ENCODE peak calls at places on chromosomes 7 and 10, in nine cellular contexts. One of them, this sample, is unnamed.

GRCh38 chr10:11822031-11822756 is 962 bp upstream of the PROSER2 start:
- DNase-seq in Daoy: peak
- DNase-seq in activated CD8-positive, alpha-beta T cell treated with anti-CD3 and anti-CD28 coated beads for 36 hours: no peak
- DNase-seq in head of caudate nucleus: no peak
- DNase-seq in A549: no peak
- DNase-seq in choroid plexus epithelial cell: no peak
- DNase-seq in stimulated activated CD4-positive, alpha-beta T cell treated with anti-CD3 and anti-CD28 coated beads, Interleukin-4, amount 100 ng/mL, for 1 hour: no peak
- DNase-seq in naive thymus-derived CD8-positive, alpha-beta T cell: no peak
- DNase-seq in ACHN: peak
- DNase-seq in this sample: peak

GRCh38 chr10:99630439-99630838 is 10.2 kb upstream of the SLC25A28 start:
- DNase-seq in naive thymus-derived CD8-positive, alpha-beta T cell: no peak
- DNase-seq in A549: no peak
- DNase-seq in ACHN: peak
- DNase-seq in choroid plexus epithelial cell: peak
- DNase-seq in Daoy: peak
- DNase-seq in activated CD8-positive, alpha-beta T cell treated with anti-CD3 and anti-CD28 coated beads for 36 hours: peak
- DNase-seq in stimulated activated CD4-positive, alpha-beta T cell treated with anti-CD3 and anti-CD28 coated beads, Interleukin-4, amount 100 ng/mL, for 1 hour: no peak
- DNase-seq in head of caudate nucleus: no peak
- DNase-seq in this sample: peak

GRCh38 chr7:135755351-135755753 is 6.7 kb upstream of the FAM180A start:
- DNase-seq in naive thymus-derived CD8-positive, alpha-beta T cell: no peak
- DNase-seq in head of caudate nucleus: no peak
- DNase-seq in activated CD8-positive, alpha-beta T cell treated with anti-CD3 and anti-CD28 coated beads for 36 hours: no peak
- DNase-seq in Daoy: no peak
- DNase-seq in choroid plexus epithelial cell: no peak
- DNase-seq in A549: no peak
- DNase-seq in stimulated activated CD4-positive, alpha-beta T cell treated with anti-CD3 and anti-CD28 coated beads, Interleukin-4, amount 100 ng/mL, for 1 hour: no peak
- DNase-seq in ACHN: no peak
- DNase-seq in this sample: no peak

GRCh38 chr10:103668351-103669242 is 175.1 kb downstream of the NEURL1 start:
- DNase-seq in stimulated activated CD4-positive, alpha-beta T cell treated with anti-CD3 and anti-CD28 coated beads, Interleukin-4, amount 100 ng/mL, for 1 hour: no peak
- DNase-seq in ACHN: peak
- DNase-seq in Daoy: peak
- DNase-seq in choroid plexus epithelial cell: peak
- DNase-seq in A549: no peak
- DNase-seq in head of caudate nucleus: no peak
- DNase-seq in activated CD8-positive, alpha-beta T cell treated with anti-CD3 and anti-CD28 coated beads for 36 hours: peak
- DNase-seq in naive thymus-derived CD8-positive, alpha-beta T cell: no peak
- DNase-seq in this sample: no peak

GRCh38 chr10:78464856-78465221 is 431.2 kb downstream of the RPS24 start:
- DNase-seq in ACHN: no peak
- DNase-seq in activated CD8-positive, alpha-beta T cell treated with anti-CD3 and anti-CD28 coated beads for 36 hours: no peak
- DNase-seq in choroid plexus epithelial cell: no peak
- DNase-seq in A549: no peak
- DNase-seq in head of caudate nucleus: no peak
- DNase-seq in stimulated activated CD4-positive, alpha-beta T cell treated with anti-CD3 and anti-CD28 coated beads, Interleukin-4, amount 100 ng/mL, for 1 hour: no peak
- DNase-seq in naive thymus-derived CD8-positive, alpha-beta T cell: no peak
- DNase-seq in Daoy: no peak
- DNase-seq in this sample: no peak

GRCh38 chr7:130894146-130895005 is 160.4 kb upstream of the KLF14 start:
- DNase-seq in A549: peak
- DNase-seq in activated CD8-positive, alpha-beta T cell treated with anti-CD3 and anti-CD28 coated beads for 36 hours: peak
- DNase-seq in head of caudate nucleus: no peak
- DNase-seq in choroid plexus epithelial cell: peak
- DNase-seq in ACHN: peak
- DNase-seq in Daoy: peak
- DNase-seq in naive thymus-derived CD8-positive, alpha-beta T cell: no peak
- DNase-seq in stimulated activated CD4-positive, alpha-beta T cell treated with anti-CD3 and anti-CD28 coated beads, Interleukin-4, amount 100 ng/mL, for 1 hour: peak
- DNase-seq in this sample: peak

GRCh38 chr10:89003344-89003743 is 12.7 kb downstream of the FAS start:
- DNase-seq in head of caudate nucleus: no peak
- DNase-seq in choroid plexus epithelial cell: no peak
- DNase-seq in activated CD8-positive, alpha-beta T cell treated with anti-CD3 and anti-CD28 coated beads for 36 hours: no peak
- DNase-seq in stimulated activated CD4-positive, alpha-beta T cell treated with anti-CD3 and anti-CD28 coated beads, Interleukin-4, amount 100 ng/mL, for 1 hour: no peak
- DNase-seq in ACHN: no peak
- DNase-seq in Daoy: no peak
- DNase-seq in naive thymus-derived CD8-positive, alpha-beta T cell: no peak
- DNase-seq in A549: no peak
- DNase-seq in this sample: no peak

GRCh38 chr10:46530249-46531186 is 25.9 kb downstream of the GPRIN2 start:
- DNase-seq in choroid plexus epithelial cell: peak
- DNase-seq in head of caudate nucleus: no peak
- DNase-seq in activated CD8-positive, alpha-beta T cell treated with anti-CD3 and anti-CD28 coated beads for 36 hours: no peak
- DNase-seq in naive thymus-derived CD8-positive, alpha-beta T cell: no peak
- DNase-seq in A549: peak
- DNase-seq in stimulated activated CD4-positive, alpha-beta T cell treated with anti-CD3 and anti-CD28 coated beads, Interleukin-4, amount 100 ng/mL, for 1 hour: no peak
- DNase-seq in Daoy: peak
- DNase-seq in ACHN: no peak
- DNase-seq in this sample: no peak

GRCh38 chr7:142585425-142585824 is 163.8 kb upstream of the PRSS1 start:
- DNase-seq in A549: no peak
- DNase-seq in choroid plexus epithelial cell: peak
- DNase-seq in head of caudate nucleus: no peak
- DNase-seq in naive thymus-derived CD8-positive, alpha-beta T cell: no peak
- DNase-seq in activated CD8-positive, alpha-beta T cell treated with anti-CD3 and anti-CD28 coated beads for 36 hours: peak
- DNase-seq in Daoy: no peak
- DNase-seq in stimulated activated CD4-positive, alpha-beta T cell treated with anti-CD3 and anti-CD28 coated beads, Interleukin-4, amount 100 ng/mL, for 1 hour: no peak
- DNase-seq in ACHN: peak
- DNase-seq in this sample: no peak

GRCh38 chr7:55550010-55550409 is 22.3 kb downstream of the VOPP1 start:
- DNase-seq in activated CD8-positive, alpha-beta T cell treated with anti-CD3 and anti-CD28 coated beads for 36 hours: no peak
- DNase-seq in Daoy: no peak
- DNase-seq in head of caudate nucleus: no peak
- DNase-seq in choroid plexus epithelial cell: no peak
- DNase-seq in naive thymus-derived CD8-positive, alpha-beta T cell: no peak
- DNase-seq in stimulated activated CD4-positive, alpha-beta T cell treated with anti-CD3 and anti-CD28 coated beads, Interleukin-4, amount 100 ng/mL, for 1 hour: no peak
- DNase-seq in A549: no peak
- DNase-seq in ACHN: no peak
- DNase-seq in this sample: no peak

GRCh38 chr10:1026578-1026977 is 919 bp upstream of the IDI2 start:
- DNase-seq in ACHN: no peak
- DNase-seq in choroid plexus epithelial cell: no peak
- DNase-seq in naive thymus-derived CD8-positive, alpha-beta T cell: no peak
- DNase-seq in Daoy: no peak
- DNase-seq in activated CD8-positive, alpha-beta T cell treated with anti-CD3 and anti-CD28 coated beads for 36 hours: no peak
- DNase-seq in A549: no peak
- DNase-seq in stimulated activated CD4-positive, alpha-beta T cell treated with anti-CD3 and anti-CD28 coated beads, Interleukin-4, amount 100 ng/mL, for 1 hour: no peak
- DNase-seq in head of caudate nucleus: no peak
- DNase-seq in this sample: no peak

GRCh38 chr10:37268266-37268665 is 142.9 kb downstream of the ANKRD30A start:
- DNase-seq in naive thymus-derived CD8-positive, alpha-beta T cell: no peak
- DNase-seq in ACHN: no peak
- DNase-seq in Daoy: no peak
- DNase-seq in activated CD8-positive, alpha-beta T cell treated with anti-CD3 and anti-CD28 coated beads for 36 hours: no peak
- DNase-seq in head of caudate nucleus: no peak
- DNase-seq in stimulated activated CD4-positive, alpha-beta T cell treated with anti-CD3 and anti-CD28 coated beads, Interleukin-4, amount 100 ng/mL, for 1 hour: no peak
- DNase-seq in choroid plexus epithelial cell: no peak
- DNase-seq in A549: no peak
- DNase-seq in this sample: no peak

GRCh38 chr7:100679129-100679926 is 5.8 kb downstream of the GNB2 start:
- DNase-seq in ACHN: no peak
- DNase-seq in stimulated activated CD4-positive, alpha-beta T cell treated with anti-CD3 and anti-CD28 coated beads, Interleukin-4, amount 100 ng/mL, for 1 hour: no peak
- DNase-seq in head of caudate nucleus: no peak
- DNase-seq in A549: no peak
- DNase-seq in choroid plexus epithelial cell: no peak
- DNase-seq in Daoy: no peak
- DNase-seq in activated CD8-positive, alpha-beta T cell treated with anti-CD3 and anti-CD28 coated beads for 36 hours: no peak
- DNase-seq in naive thymus-derived CD8-positive, alpha-beta T cell: no peak
- DNase-seq in this sample: no peak

GRCh38 chr7:48112431-48113165 is 23.5 kb downstream of the UPP1 start:
- DNase-seq in Daoy: no peak
- DNase-seq in choroid plexus epithelial cell: peak
- DNase-seq in stimulated activated CD4-positive, alpha-beta T cell treated with anti-CD3 and anti-CD28 coated beads, Interleukin-4, amount 100 ng/mL, for 1 hour: no peak
- DNase-seq in ACHN: no peak
- DNase-seq in A549: no peak
- DNase-seq in activated CD8-positive, alpha-beta T cell treated with anti-CD3 and anti-CD28 coated beads for 36 hours: no peak
- DNase-seq in naive thymus-derived CD8-positive, alpha-beta T cell: no peak
- DNase-seq in head of caudate nucleus: no peak
- DNase-seq in this sample: no peak

GRCh38 chr7:27235387-27236052 is 7.1 kb upstream of the EVX1 start:
- DNase-seq in choroid plexus epithelial cell: peak
- DNase-seq in activated CD8-positive, alpha-beta T cell treated with anti-CD3 and anti-CD28 coated beads for 36 hours: peak
- DNase-seq in head of caudate nucleus: peak
- DNase-seq in Daoy: peak
- DNase-seq in stimulated activated CD4-positive, alpha-beta T cell treated with anti-CD3 and anti-CD28 coated beads, Interleukin-4, amount 100 ng/mL, for 1 hour: no peak
- DNase-seq in naive thymus-derived CD8-positive, alpha-beta T cell: no peak
- DNase-seq in ACHN: peak
- DNase-seq in A549: peak
- DNase-seq in this sample: no peak

GRCh38 chr10:61896854-61897661 is 4.4 kb upstream of the ARID5B start:
- DNase-seq in A549: peak
- DNase-seq in choroid plexus epithelial cell: peak
- DNase-seq in naive thymus-derived CD8-positive, alpha-beta T cell: peak
- DNase-seq in activated CD8-positive, alpha-beta T cell treated with anti-CD3 and anti-CD28 coated beads for 36 hours: peak
- DNase-seq in stimulated activated CD4-positive, alpha-beta T cell treated with anti-CD3 and anti-CD28 coated beads, Interleukin-4, amount 100 ng/mL, for 1 hour: peak
- DNase-seq in Daoy: peak
- DNase-seq in ACHN: peak
- DNase-seq in head of caudate nucleus: peak
- DNase-seq in this sample: peak

GRCh38 chr10:27319752-27320561 is 79.4 kb upstream of the ACBD5 start:
- DNase-seq in activated CD8-positive, alpha-beta T cell treated with anti-CD3 and anti-CD28 coated beads for 36 hours: peak
- DNase-seq in Daoy: peak
- DNase-seq in naive thymus-derived CD8-positive, alpha-beta T cell: peak
- DNase-seq in head of caudate nucleus: peak
- DNase-seq in choroid plexus epithelial cell: peak
- DNase-seq in ACHN: peak
- DNase-seq in stimulated activated CD4-positive, alpha-beta T cell treated with anti-CD3 and anti-CD28 coated beads, Interleukin-4, amount 100 ng/mL, for 1 hour: peak
- DNase-seq in A549: peak
- DNase-seq in this sample: no peak

GRCh38 chr7:106957766-106958165 is 86.7 kb upstream of the PRKAR2B start:
- DNase-seq in activated CD8-positive, alpha-beta T cell treated with anti-CD3 and anti-CD28 coated beads for 36 hours: no peak
- DNase-seq in ACHN: no peak
- DNase-seq in choroid plexus epithelial cell: no peak
- DNase-seq in naive thymus-derived CD8-positive, alpha-beta T cell: no peak
- DNase-seq in stimulated activated CD4-positive, alpha-beta T cell treated with anti-CD3 and anti-CD28 coated beads, Interleukin-4, amount 100 ng/mL, for 1 hour: no peak
- DNase-seq in A549: no peak
- DNase-seq in Daoy: peak
- DNase-seq in head of caudate nucleus: no peak
- DNase-seq in this sample: no peak

GRCh38 chr7:98902523-98902922 is 24.2 kb downstream of the TRRAP start:
- DNase-seq in choroid plexus epithelial cell: no peak
- DNase-seq in activated CD8-positive, alpha-beta T cell treated with anti-CD3 and anti-CD28 coated beads for 36 hours: no peak
- DNase-seq in stimulated activated CD4-positive, alpha-beta T cell treated with anti-CD3 and anti-CD28 coated beads, Interleukin-4, amount 100 ng/mL, for 1 hour: no peak
- DNase-seq in A549: no peak
- DNase-seq in head of caudate nucleus: no peak
- DNase-seq in Daoy: no peak
- DNase-seq in naive thymus-derived CD8-positive, alpha-beta T cell: no peak
- DNase-seq in ACHN: no peak
- DNase-seq in this sample: no peak

GRCh38 chr7:121328508-121329459 is at the start of gene WNT16:
- DNase-seq in A549: no peak
- DNase-seq in head of caudate nucleus: peak
- DNase-seq in naive thymus-derived CD8-positive, alpha-beta T cell: no peak
- DNase-seq in Daoy: peak
- DNase-seq in activated CD8-positive, alpha-beta T cell treated with anti-CD3 and anti-CD28 coated beads for 36 hours: peak
- DNase-seq in ACHN: no peak
- DNase-seq in choroid plexus epithelial cell: peak
- DNase-seq in stimulated activated CD4-positive, alpha-beta T cell treated with anti-CD3 and anti-CD28 coated beads, Interleukin-4, amount 100 ng/mL, for 1 hour: no peak
- DNase-seq in this sample: no peak

GRCh38 chr10:3924344-3924743 is 139.3 kb upstream of the KLF6 start:
- DNase-seq in activated CD8-positive, alpha-beta T cell treated with anti-CD3 and anti-CD28 coated beads for 36 hours: no peak
- DNase-seq in naive thymus-derived CD8-positive, alpha-beta T cell: no peak
- DNase-seq in stimulated activated CD4-positive, alpha-beta T cell treated with anti-CD3 and anti-CD28 coated beads, Interleukin-4, amount 100 ng/mL, for 1 hour: no peak
- DNase-seq in Daoy: peak
- DNase-seq in ACHN: no peak
- DNase-seq in choroid plexus epithelial cell: peak
- DNase-seq in head of caudate nucleus: no peak
- DNase-seq in A549: no peak
- DNase-seq in this sample: peak

GRCh38 chr7:48964074-48964473 is 39.7 kb downstream of the CDC14C start:
- DNase-seq in activated CD8-positive, alpha-beta T cell treated with anti-CD3 and anti-CD28 coated beads for 36 hours: no peak
- DNase-seq in A549: no peak
- DNase-seq in ACHN: no peak
- DNase-seq in naive thymus-derived CD8-positive, alpha-beta T cell: no peak
- DNase-seq in stimulated activated CD4-positive, alpha-beta T cell treated with anti-CD3 and anti-CD28 coated beads, Interleukin-4, amount 100 ng/mL, for 1 hour: no peak
- DNase-seq in head of caudate nucleus: no peak
- DNase-seq in choroid plexus epithelial cell: peak
- DNase-seq in Daoy: no peak
- DNase-seq in this sample: no peak

GRCh38 chr10:97388152-97388551 is 13.0 kb downstream of the RRP12 start:
- DNase-seq in activated CD8-positive, alpha-beta T cell treated with anti-CD3 and anti-CD28 coated beads for 36 hours: no peak
- DNase-seq in choroid plexus epithelial cell: no peak
- DNase-seq in Daoy: no peak
- DNase-seq in stimulated activated CD4-positive, alpha-beta T cell treated with anti-CD3 and anti-CD28 coated beads, Interleukin-4, amount 100 ng/mL, for 1 hour: no peak
- DNase-seq in ACHN: no peak
- DNase-seq in head of caudate nucleus: no peak
- DNase-seq in A549: no peak
- DNase-seq in naive thymus-derived CD8-positive, alpha-beta T cell: no peak
- DNase-seq in this sample: no peak

GRCh38 chr7:54839538-54840213 is 80.7 kb upstream of the SEC61G start:
- DNase-seq in choroid plexus epithelial cell: peak
- DNase-seq in naive thymus-derived CD8-positive, alpha-beta T cell: no peak
- DNase-seq in stimulated activated CD4-positive, alpha-beta T cell treated with anti-CD3 and anti-CD28 coated beads, Interleukin-4, amount 100 ng/mL, for 1 hour: no peak
- DNase-seq in head of caudate nucleus: peak
- DNase-seq in Daoy: peak
- DNase-seq in ACHN: peak
- DNase-seq in activated CD8-positive, alpha-beta T cell treated with anti-CD3 and anti-CD28 coated beads for 36 hours: no peak
- DNase-seq in A549: peak
- DNase-seq in this sample: peak

GRCh38 chr7:20835111-20835750 is 48.5 kb upstream of the SP8 start:
- DNase-seq in A549: no peak
- DNase-seq in head of caudate nucleus: no peak
- DNase-seq in stimulated activated CD4-positive, alpha-beta T cell treated with anti-CD3 and anti-CD28 coated beads, Interleukin-4, amount 100 ng/mL, for 1 hour: no peak
- DNase-seq in ACHN: no peak
- DNase-seq in naive thymus-derived CD8-positive, alpha-beta T cell: no peak
- DNase-seq in activated CD8-positive, alpha-beta T cell treated with anti-CD3 and anti-CD28 coated beads for 36 hours: no peak
- DNase-seq in choroid plexus epithelial cell: no peak
- DNase-seq in Daoy: peak
- DNase-seq in this sample: no peak

GRCh38 chr7:39357648-39358047 is 208.6 kb upstream of the YAE1 start:
- DNase-seq in stimulated activated CD4-positive, alpha-beta T cell treated with anti-CD3 and anti-CD28 coated beads, Interleukin-4, amount 100 ng/mL, for 1 hour: no peak
- DNase-seq in A549: no peak
- DNase-seq in Daoy: no peak
- DNase-seq in head of caudate nucleus: no peak
- DNase-seq in choroid plexus epithelial cell: no peak
- DNase-seq in ACHN: peak
- DNase-seq in naive thymus-derived CD8-positive, alpha-beta T cell: no peak
- DNase-seq in activated CD8-positive, alpha-beta T cell treated with anti-CD3 and anti-CD28 coated beads for 36 hours: peak
- DNase-seq in this sample: no peak

GRCh38 chr7:79298145-79298760 is 155.2 kb downstream of the MAGI2 start:
- DNase-seq in naive thymus-derived CD8-positive, alpha-beta T cell: no peak
- DNase-seq in Daoy: peak
- DNase-seq in activated CD8-positive, alpha-beta T cell treated with anti-CD3 and anti-CD28 coated beads for 36 hours: peak
- DNase-seq in stimulated activated CD4-positive, alpha-beta T cell treated with anti-CD3 and anti-CD28 coated beads, Interleukin-4, amount 100 ng/mL, for 1 hour: no peak
- DNase-seq in choroid plexus epithelial cell: peak
- DNase-seq in head of caudate nucleus: peak
- DNase-seq in A549: peak
- DNase-seq in ACHN: peak
- DNase-seq in this sample: peak

GRCh38 chr10:90288403-90288933 is 569.4 kb downstream of the HTR7 start:
- DNase-seq in head of caudate nucleus: no peak
- DNase-seq in choroid plexus epithelial cell: peak
- DNase-seq in Daoy: peak
- DNase-seq in activated CD8-positive, alpha-beta T cell treated with anti-CD3 and anti-CD28 coated beads for 36 hours: no peak
- DNase-seq in naive thymus-derived CD8-positive, alpha-beta T cell: no peak
- DNase-seq in ACHN: peak
- DNase-seq in stimulated activated CD4-positive, alpha-beta T cell treated with anti-CD3 and anti-CD28 coated beads, Interleukin-4, amount 100 ng/mL, for 1 hour: no peak
- DNase-seq in A549: no peak
- DNase-seq in this sample: no peak

GRCh38 chr7:35736725-35737124 is 41.8 kb upstream of the HERPUD2 start:
- DNase-seq in stimulated activated CD4-positive, alpha-beta T cell treated with anti-CD3 and anti-CD28 coated beads, Interleukin-4, amount 100 ng/mL, for 1 hour: no peak
- DNase-seq in choroid plexus epithelial cell: peak
- DNase-seq in A549: no peak
- DNase-seq in activated CD8-positive, alpha-beta T cell treated with anti-CD3 and anti-CD28 coated beads for 36 hours: no peak
- DNase-seq in Daoy: no peak
- DNase-seq in head of caudate nucleus: no peak
- DNase-seq in ACHN: no peak
- DNase-seq in naive thymus-derived CD8-positive, alpha-beta T cell: no peak
- DNase-seq in this sample: no peak

GRCh38 chr10:30499816-30500215 is 65.8 kb downstream of the MAP3K8 start:
- DNase-seq in A549: no peak
- DNase-seq in choroid plexus epithelial cell: no peak
- DNase-seq in stimulated activated CD4-positive, alpha-beta T cell treated with anti-CD3 and anti-CD28 coated beads, Interleukin-4, amount 100 ng/mL, for 1 hour: no peak
- DNase-seq in ACHN: no peak
- DNase-seq in head of caudate nucleus: no peak
- DNase-seq in Daoy: no peak
- DNase-seq in activated CD8-positive, alpha-beta T cell treated with anti-CD3 and anti-CD28 coated beads for 36 hours: no peak
- DNase-seq in naive thymus-derived CD8-positive, alpha-beta T cell: no peak
- DNase-seq in this sample: no peak

GRCh38 chr10:31656820-31657470 is 271.7 kb downstream of the ARHGAP12 start:
- DNase-seq in stimulated activated CD4-positive, alpha-beta T cell treated with anti-CD3 and anti-CD28 coated beads, Interleukin-4, amount 100 ng/mL, for 1 hour: no peak
- DNase-seq in choroid plexus epithelial cell: peak
- DNase-seq in activated CD8-positive, alpha-beta T cell treated with anti-CD3 and anti-CD28 coated beads for 36 hours: no peak
- DNase-seq in A549: no peak
- DNase-seq in ACHN: no peak
- DNase-seq in head of caudate nucleus: no peak
- DNase-seq in naive thymus-derived CD8-positive, alpha-beta T cell: no peak
- DNase-seq in Daoy: no peak
- DNase-seq in this sample: no peak

This sample was measured in RCC 7860.